ENCODE peak calls at places on chromosomes 16 and 17, in seven cellular contexts. V is astrocyte of the spinal cord, G is right lobe of liver, Q is stomach, F is GM10248, H is activated B cell treated with CpG ODN at 0.5 μM for 24 hours, C is fibroblast of villous mesenchyme. Y is an unnamed sample.

GRCh38 chr17:8124350-8125195 is 667 bp upstream of the HES7 start:
- DNase-seq in Q (no peak), C (peak; percentile 48), G (no peak), V (no peak), H (no peak), F (no peak), Y (no peak)

GRCh38 chr17:67270411-67270810 is 25.4 kb upstream of the HELZ start:
- DNase-seq in F (no peak), Q (no peak), H (no peak), V (no peak), G (no peak), C (no peak), Y (no peak)

GRCh38 chr17:78707016-78707415 is 75.1 kb downstream of the CYTH1 start:
- DNase-seq in V (peak; percentile 61), G (no peak), Q (no peak), H (no peak), F (no peak), C (no peak), Y (no peak)

GRCh38 chr16:55370762-55371482 is 46.9 kb downstream of the IRX6 start:
- DNase-seq in H (no peak), F (no peak), V (peak; percentile 35), Q (peak; percentile 33), G (peak; percentile 59), C (peak; percentile 35), Y (peak; percentile 80)

GRCh38 chr17:41800601-41801373 is 11.0 kb downstream of the P3H4 start:
- DNase-seq in G (no peak), F (no peak), V (no peak), C (peak; percentile 75), H (no peak), Q (peak; percentile 65), Y (no peak)

GRCh38 chr16:70740919-70741778 is 55.3 kb upstream of the MTSS2 start:
- DNase-seq in Q (no peak), F (no peak), H (no peak), G (no peak), C (peak; percentile 88), V (peak; percentile 48), Y (no peak)

GRCh38 chr17:57121308-57122042 is 36.4 kb downstream of the AKAP1 start:
- DNase-seq in G (no peak), F (no peak), C (peak; percentile 51), H (no peak), V (peak; percentile 52), Q (peak; percentile 41), Y (no peak)

GRCh38 chr17:70905796-70906195 is 736.5 kb downstream of the KCNJ2 start:
- DNase-seq in V (peak; percentile 99), F (no peak), Q (no peak), C (peak; percentile 94), G (no peak), H (no peak), Y (no peak)

GRCh38 chr17:66281671-66282369 is 20.6 kb upstream of the PRKCA start:
- DNase-seq in V (no peak), H (no peak), G (no peak), C (no peak), F (no peak), Q (no peak), Y (no peak)

GRCh38 chr16:4894276-4895150 is 42.4 kb downstream of the PPL start:
- DNase-seq in G (no peak), F (no peak), Q (no peak), H (no peak), C (no peak), V (no peak), Y (no peak)

GRCh38 chr16:19307587-19308241 is 22.2 kb downstream of the CLEC19A start:
- DNase-seq in C (no peak), G (no peak), Q (no peak), V (no peak), H (no peak), F (no peak), Y (no peak)

GRCh38 chr17:77331161-77331864 is 190.5 kb downstream of the SEC14L1 start:
- DNase-seq in G (peak; percentile 92), Q (peak; percentile 96), V (peak; percentile 88), H (peak; percentile 90), C (peak; percentile 89), F (peak; percentile 92), Y (peak; percentile 93)

DNA sequence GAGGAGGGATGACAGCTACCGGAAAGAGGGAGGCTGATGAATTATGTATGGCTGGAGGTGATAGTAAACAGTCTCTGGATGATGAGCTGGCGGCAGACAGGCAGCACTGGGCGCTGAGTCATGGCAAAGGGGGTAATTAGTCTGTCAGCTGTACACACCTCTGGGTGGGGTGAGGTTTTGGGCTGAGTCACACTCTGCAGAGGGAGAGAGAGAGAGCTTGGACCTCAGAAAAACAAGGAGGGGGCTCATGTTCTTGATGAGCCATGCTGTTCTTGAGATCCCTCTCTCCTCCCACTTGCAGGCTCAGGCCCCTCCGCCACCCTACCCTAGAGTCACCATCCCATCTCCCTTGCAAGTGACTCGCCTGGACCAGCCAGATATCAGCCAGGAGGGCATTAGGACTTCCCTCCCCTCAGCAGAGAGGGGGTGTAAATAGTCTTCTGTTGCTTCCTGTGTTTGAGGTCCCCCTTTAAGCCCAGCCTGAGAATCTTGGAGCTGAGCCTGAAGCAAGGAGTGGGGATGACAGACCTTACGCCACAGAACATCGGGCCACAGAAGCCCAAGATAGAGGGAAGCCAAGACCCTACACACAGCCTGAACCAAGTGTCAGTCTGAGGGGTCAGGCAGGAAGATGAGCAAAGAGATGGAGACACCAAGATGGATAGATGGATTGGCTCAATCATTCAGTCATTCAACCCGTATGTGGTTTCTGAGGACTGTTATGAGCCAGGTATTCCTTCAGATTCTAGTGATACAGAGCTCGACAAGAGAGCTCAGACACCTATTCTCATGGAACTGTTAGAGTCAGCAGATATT is 383.2 kb upstream of the CCL2 start:
- DNase-seq in F (no peak), G (no peak), H (no peak), V (peak; percentile 4), Q (no peak), C (no peak), Y (no peak)
- TF ChIP-seq CTCF in F (no peak), G (no peak), H (no peak), V (no peak), Q (no peak), C (no peak), Y (no peak)

DNA sequence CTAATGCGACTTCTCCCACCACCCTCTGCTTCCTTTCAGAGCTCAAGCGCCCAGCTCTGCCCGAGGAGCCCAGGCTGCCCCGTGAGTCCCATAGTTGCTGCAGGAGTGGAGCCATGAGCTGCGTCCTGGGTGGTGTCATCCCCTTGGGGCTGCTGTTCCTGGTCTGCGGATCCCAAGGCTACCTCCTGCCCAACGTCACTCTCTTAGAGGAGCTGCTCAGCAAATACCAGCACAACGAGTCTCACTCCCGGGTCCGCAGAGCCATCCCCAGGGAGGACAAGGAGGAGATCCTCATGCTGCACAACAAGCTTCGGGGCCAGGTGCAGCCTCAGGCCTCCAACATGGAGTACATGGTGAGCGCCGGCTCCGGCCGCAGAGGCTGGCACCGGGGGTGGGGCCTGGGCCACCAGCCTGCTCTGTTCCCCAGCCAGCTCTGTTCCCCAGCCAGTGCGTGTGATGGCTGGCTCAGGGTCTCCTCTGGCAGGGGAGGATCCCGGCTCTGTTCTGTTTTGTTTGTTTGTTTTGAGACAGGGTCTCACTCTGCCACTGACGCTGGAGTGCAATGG is 18.7 kb downstream of the CRISPLD2 start:
- DNase-seq in F (no peak), H (no peak), C (peak; percentile 13), V (no peak), G (no peak), Q (no peak), Y (no peak)
- TF ChIP-seq CTCF in F (no peak), H (no peak), C (no peak), V (no peak), G (no peak), Q (no peak), Y (no peak)

DNA sequence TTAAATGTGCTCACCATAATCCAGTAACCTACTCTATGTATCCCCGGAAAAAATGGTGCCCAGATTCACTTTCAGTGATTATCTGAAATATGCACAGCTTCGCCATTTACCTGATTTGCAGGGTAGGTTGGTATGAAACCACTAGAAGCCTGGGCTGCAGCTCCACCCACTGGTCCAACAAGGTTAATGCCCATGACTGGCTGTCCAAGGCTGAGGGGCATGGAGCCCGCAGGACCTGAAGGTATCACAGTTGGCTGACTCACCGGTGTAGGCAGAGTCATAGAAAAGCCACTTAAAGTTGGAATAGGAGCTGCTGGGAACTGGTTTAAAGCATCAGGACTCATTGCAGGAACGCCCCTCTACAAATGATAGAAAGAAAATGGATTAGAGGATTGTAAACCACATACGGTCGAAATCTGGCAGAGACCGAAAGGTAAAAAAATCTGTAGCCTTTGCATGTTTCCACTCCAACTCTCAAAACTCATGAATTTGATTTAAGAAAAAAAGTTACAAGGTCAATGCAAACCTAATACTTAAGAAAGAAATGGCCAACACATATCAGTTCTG is 38.6 kb downstream of the SYNRG start:
- DNase-seq in C (peak; percentile 51), H (no peak), G (no peak), F (peak; percentile 26), V (peak; percentile 64), Q (peak; percentile 48), Y (no peak)
- TF ChIP-seq CTCF in C (peak; percentile 68), H (no peak), G (peak; percentile 41), F (peak; percentile 38), V (peak; percentile 61), Q (no peak), Y (peak; percentile 68)

GRCh38 chr16:17434006-17434405 is 36.8 kb downstream of the XYLT1 start:
- DNase-seq in F (no peak), C (peak; percentile 57), H (no peak), V (no peak), Q (no peak), G (no peak), Y (no peak)

GRCh38 chr16:17433577-17433960 is 37.2 kb downstream of the XYLT1 start:
- DNase-seq in V (no peak), Q (no peak), G (no peak), H (no peak), F (no peak), C (no peak), Y (no peak)

GRCh38 chr16:17432902-17433576 is 37.7 kb downstream of the XYLT1 start:
- DNase-seq in V (no peak), G (no peak), Q (no peak), H (no peak), F (no peak), C (peak; percentile 78), Y (no peak)

GRCh38 chr16:17431904-17432625 is 38.7 kb downstream of the XYLT1 start:
- DNase-seq in H (no peak), F (no peak), G (no peak), V (no peak), Q (no peak), C (no peak), Y (no peak)

GRCh38 chr16:17431012-17431411 is 39.7 kb downstream of the XYLT1 start:
- DNase-seq in C (peak; percentile 78), V (peak; percentile 41), F (no peak), H (no peak), G (no peak), Q (no peak), Y (no peak)
- TF ChIP-seq CTCF in C (no peak), V (no peak), F (no peak), H (no peak), G (no peak), Q (no peak), Y (no peak)

DNA sequence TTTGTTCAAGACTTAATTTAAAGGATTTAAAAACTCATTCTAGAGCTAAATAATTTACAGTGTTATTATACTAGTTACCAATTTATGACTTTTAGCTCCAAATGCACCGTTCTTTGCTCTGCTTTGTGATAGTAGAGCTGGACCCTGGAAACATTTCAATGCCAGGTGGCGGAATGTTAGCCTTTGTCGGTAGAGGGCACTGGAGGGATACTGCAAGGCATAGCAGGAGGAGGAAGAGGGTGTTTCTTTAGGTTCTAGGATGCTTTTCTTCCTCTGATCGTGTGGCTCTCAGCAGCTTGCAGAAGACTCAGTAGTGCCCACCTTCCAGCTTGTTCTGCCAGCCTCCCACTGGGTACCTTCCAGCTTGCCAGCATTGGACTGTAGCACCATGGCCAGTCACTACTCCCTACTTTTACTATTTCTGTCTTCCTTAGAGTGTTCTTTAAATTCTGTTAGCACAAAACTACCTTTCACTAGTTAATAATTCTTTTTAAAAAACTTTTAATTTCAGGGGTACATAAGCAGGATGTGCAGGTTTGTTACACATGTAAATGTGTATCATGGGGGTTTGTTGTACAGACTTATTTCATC is 325.3 kb downstream of the UTP18 start:
- DNase-seq in F (no peak), G (no peak), V (no peak), H (no peak), C (no peak), Q (peak; percentile 26), Y (no peak)
- TF ChIP-seq CTCF in F (no peak), G (peak; percentile 57), V (no peak), H (no peak), C (no peak), Q (peak; percentile 11), Y (peak; percentile 70)

Y was measured in type B pancreatic cell.